ENCODE peak calls at places on chromosomes 12 and 14, in nine cellular contexts. One of them, this sample, is unnamed.

GRCh38 chr14:78606111-78606510 is 435.9 kb downstream of the NRXN3 start:
- DNase-seq in neural progenitor cell: no peak
- DNase-seq in H9: no peak
- DNase-seq in HCT116: no peak
- DNase-seq in cardiac fibroblast: peak
- DNase-seq in stomach: no peak
- DNase-seq in psoas muscle: no peak
- DNase-seq in AG04450: no peak
- DNase-seq in upper lobe of left lung: no peak
- DNase-seq in this sample: peak

GRCh38 chr14:72621387-72622065 is 272.4 kb downstream of the DPF3 start:
- DNase-seq in stomach: no peak
- DNase-seq in psoas muscle: no peak
- DNase-seq in neural progenitor cell: no peak
- DNase-seq in HCT116: no peak
- DNase-seq in H9: no peak
- DNase-seq in upper lobe of left lung: no peak
- DNase-seq in cardiac fibroblast: no peak
- DNase-seq in AG04450: no peak
- DNase-seq in this sample: no peak

GRCh38 chr14:98144964-98145363 is 1127.0 kb downstream of the BCL11B start:
- DNase-seq in AG04450: no peak
- DNase-seq in cardiac fibroblast: no peak
- DNase-seq in H9: no peak
- DNase-seq in upper lobe of left lung: no peak
- DNase-seq in stomach: no peak
- DNase-seq in HCT116: no peak
- DNase-seq in psoas muscle: no peak
- DNase-seq in neural progenitor cell: no peak
- DNase-seq in this sample: no peak

GRCh38 chr12:131729254-131729955 is 18.5 kb downstream of the SFSWAP start:
- DNase-seq in neural progenitor cell: peak
- DNase-seq in HCT116: no peak
- DNase-seq in H9: peak
- DNase-seq in cardiac fibroblast: no peak
- DNase-seq in upper lobe of left lung: no peak
- DNase-seq in stomach: no peak
- DNase-seq in psoas muscle: no peak
- DNase-seq in AG04450: no peak
- DNase-seq in this sample: no peak

GRCh38 chr12:131274906-131275305 is 321.2 kb downstream of the ADGRD1 start:
- DNase-seq in HCT116: no peak
- DNase-seq in stomach: no peak
- DNase-seq in psoas muscle: peak
- DNase-seq in H9: no peak
- DNase-seq in AG04450: no peak
- DNase-seq in cardiac fibroblast: no peak
- DNase-seq in upper lobe of left lung: no peak
- DNase-seq in neural progenitor cell: no peak
- DNase-seq in this sample: no peak

GRCh38 chr12:41684997-41685396 is 459.7 kb downstream of the GXYLT1 start:
- DNase-seq in cardiac fibroblast: no peak
- DNase-seq in stomach: no peak
- DNase-seq in upper lobe of left lung: no peak
- DNase-seq in psoas muscle: no peak
- DNase-seq in neural progenitor cell: no peak
- DNase-seq in HCT116: no peak
- DNase-seq in H9: no peak
- DNase-seq in AG04450: no peak
- DNase-seq in this sample: no peak

GRCh38 chr12:13913371-13913770 is 68.0 kb downstream of the GRIN2B start:
- DNase-seq in cardiac fibroblast: no peak
- DNase-seq in upper lobe of left lung: no peak
- DNase-seq in neural progenitor cell: no peak
- DNase-seq in psoas muscle: no peak
- DNase-seq in HCT116: no peak
- DNase-seq in H9: no peak
- DNase-seq in stomach: no peak
- DNase-seq in AG04450: no peak
- DNase-seq in this sample: no peak

GRCh38 chr12:24902521-24903304 is 46.2 kb downstream of the BCAT1 start:
- DNase-seq in stomach: no peak
- DNase-seq in neural progenitor cell: peak
- DNase-seq in H9: peak
- DNase-seq in upper lobe of left lung: peak
- DNase-seq in AG04450: no peak
- DNase-seq in cardiac fibroblast: peak
- DNase-seq in psoas muscle: peak
- DNase-seq in HCT116: no peak
- DNase-seq in this sample: no peak

GRCh38 chr12:92571844-92572543 is 130.8 kb upstream of the PLEKHG7 start:
- DNase-seq in H9: no peak
- DNase-seq in cardiac fibroblast: peak
- DNase-seq in psoas muscle: peak
- DNase-seq in HCT116: no peak
- DNase-seq in neural progenitor cell: no peak
- DNase-seq in stomach: no peak
- DNase-seq in AG04450: no peak
- DNase-seq in upper lobe of left lung: no peak
- DNase-seq in this sample: no peak

GRCh38 chr12:108955225-108955835 is 65.5 kb downstream of the SVOP start:
- DNase-seq in cardiac fibroblast: peak
- DNase-seq in AG04450: no peak
- DNase-seq in neural progenitor cell: no peak
- DNase-seq in HCT116: no peak
- DNase-seq in stomach: no peak
- DNase-seq in upper lobe of left lung: no peak
- DNase-seq in H9: no peak
- DNase-seq in psoas muscle: peak
- DNase-seq in this sample: no peak

GRCh38 chr12:14833952-14834351 is 9.4 kb downstream of the ART4 start:
- DNase-seq in AG04450: no peak
- DNase-seq in H9: no peak
- DNase-seq in upper lobe of left lung: no peak
- DNase-seq in HCT116: no peak
- DNase-seq in psoas muscle: no peak
- DNase-seq in stomach: no peak
- DNase-seq in cardiac fibroblast: no peak
- DNase-seq in neural progenitor cell: no peak
- DNase-seq in this sample: no peak

GRCh38 chr12:123335490-123335889 is 29.2 kb downstream of the SBNO1 start:
- DNase-seq in stomach: no peak
- DNase-seq in AG04450: no peak
- DNase-seq in cardiac fibroblast: no peak
- DNase-seq in HCT116: no peak
- DNase-seq in H9: no peak
- DNase-seq in neural progenitor cell: no peak
- DNase-seq in upper lobe of left lung: no peak
- DNase-seq in psoas muscle: no peak
- DNase-seq in this sample: no peak

GRCh38 chr14:79568566-79568965 is 642.7 kb downstream of the DIO2 start:
- DNase-seq in upper lobe of left lung: no peak
- DNase-seq in stomach: no peak
- DNase-seq in neural progenitor cell: no peak
- DNase-seq in H9: no peak
- DNase-seq in AG04450: no peak
- DNase-seq in cardiac fibroblast: peak
- DNase-seq in HCT116: no peak
- DNase-seq in psoas muscle: no peak
- DNase-seq in this sample: no peak

GRCh38 chr14:104051092-104051813 is 34.2 kb upstream of the ASPG start:
- DNase-seq in HCT116: no peak
- DNase-seq in stomach: no peak
- DNase-seq in neural progenitor cell: no peak
- DNase-seq in psoas muscle: no peak
- DNase-seq in cardiac fibroblast: no peak
- DNase-seq in upper lobe of left lung: no peak
- DNase-seq in AG04450: no peak
- DNase-seq in H9: no peak
- DNase-seq in this sample: no peak

GRCh38 chr12:57090924-57091632 is 2.2 kb downstream of the NAB2 start:
- DNase-seq in AG04450: no peak
- DNase-seq in neural progenitor cell: no peak
- DNase-seq in H9: no peak
- DNase-seq in stomach: no peak
- DNase-seq in psoas muscle: no peak
- DNase-seq in cardiac fibroblast: no peak
- DNase-seq in HCT116: no peak
- DNase-seq in upper lobe of left lung: peak
- DNase-seq in this sample: no peak

GRCh38 chr14:101478096-101478495 is 83.2 kb upstream of the DIO3 start:
- DNase-seq in HCT116: no peak
- DNase-seq in stomach: peak
- DNase-seq in AG04450: no peak
- DNase-seq in neural progenitor cell: no peak
- DNase-seq in psoas muscle: no peak
- DNase-seq in H9: peak
- DNase-seq in cardiac fibroblast: no peak
- DNase-seq in upper lobe of left lung: no peak
- DNase-seq in this sample: no peak

GRCh38 chr12:114286145-114286544 is 119.8 kb downstream of the TBX5 start:
- DNase-seq in AG04450: no peak
- DNase-seq in neural progenitor cell: peak
- DNase-seq in H9: no peak
- DNase-seq in HCT116: no peak
- DNase-seq in upper lobe of left lung: no peak
- DNase-seq in psoas muscle: no peak
- DNase-seq in cardiac fibroblast: no peak
- DNase-seq in stomach: no peak
- DNase-seq in this sample: no peak

GRCh38 chr12:124332068-124332672 is 37.3 kb downstream of the RFLNA start:
- DNase-seq in cardiac fibroblast: no peak
- DNase-seq in neural progenitor cell: no peak
- DNase-seq in AG04450: no peak
- DNase-seq in H9: peak
- DNase-seq in stomach: no peak
- DNase-seq in HCT116: no peak
- DNase-seq in upper lobe of left lung: peak
- DNase-seq in psoas muscle: no peak
- DNase-seq in this sample: no peak

GRCh38 chr12:65602579-65603295 is 221.5 kb upstream of the HMGA2 start:
- DNase-seq in AG04450: peak
- DNase-seq in psoas muscle: peak
- DNase-seq in HCT116: peak
- DNase-seq in neural progenitor cell: peak
- DNase-seq in H9: peak
- DNase-seq in stomach: peak
- DNase-seq in upper lobe of left lung: peak
- DNase-seq in cardiac fibroblast: peak
- DNase-seq in this sample: peak
- TF ChIP-seq CTCF in AG04450: peak
- TF ChIP-seq CTCF in psoas muscle: peak
- TF ChIP-seq CTCF in HCT116: peak
- TF ChIP-seq CTCF in neural progenitor cell: peak
- TF ChIP-seq CTCF in H9: peak
- TF ChIP-seq CTCF in stomach: peak
- TF ChIP-seq CTCF in upper lobe of left lung: peak
- TF ChIP-seq CTCF in cardiac fibroblast: peak
- TF ChIP-seq CTCF in this sample: peak

GRCh38 chr14:77290705-77291104 is 19.7 kb upstream of the NGB start:
- DNase-seq in H9: no peak
- DNase-seq in HCT116: no peak
- DNase-seq in cardiac fibroblast: no peak
- DNase-seq in psoas muscle: no peak
- DNase-seq in stomach: no peak
- DNase-seq in AG04450: peak
- DNase-seq in neural progenitor cell: no peak
- DNase-seq in upper lobe of left lung: no peak
- DNase-seq in this sample: no peak
- TF ChIP-seq CTCF in H9: peak
- TF ChIP-seq CTCF in HCT116: peak
- TF ChIP-seq CTCF in cardiac fibroblast: no peak
- TF ChIP-seq CTCF in psoas muscle: no peak
- TF ChIP-seq CTCF in stomach: no peak
- TF ChIP-seq CTCF in AG04450: no peak
- TF ChIP-seq CTCF in neural progenitor cell: peak
- TF ChIP-seq CTCF in upper lobe of left lung: no peak
- TF ChIP-seq CTCF in this sample: peak

GRCh38 chr14:66315548-66315947 is 170.6 kb upstream of the CCDC196 start:
- DNase-seq in stomach: no peak
- DNase-seq in HCT116: no peak
- DNase-seq in psoas muscle: no peak
- DNase-seq in cardiac fibroblast: no peak
- DNase-seq in AG04450: no peak
- DNase-seq in H9: peak
- DNase-seq in upper lobe of left lung: no peak
- DNase-seq in neural progenitor cell: peak
- DNase-seq in this sample: no peak
- TF ChIP-seq CTCF in stomach: no peak
- TF ChIP-seq CTCF in HCT116: peak
- TF ChIP-seq CTCF in psoas muscle: no peak
- TF ChIP-seq CTCF in cardiac fibroblast: no peak
- TF ChIP-seq CTCF in AG04450: no peak
- TF ChIP-seq CTCF in H9: peak
- TF ChIP-seq CTCF in upper lobe of left lung: no peak
- TF ChIP-seq CTCF in neural progenitor cell: peak
- TF ChIP-seq CTCF in this sample: no peak

GRCh38 chr12:6937481-6938352 is 5.9 kb upstream of the RNU7-1 start:
- DNase-seq in psoas muscle: peak
- DNase-seq in H9: peak
- DNase-seq in AG04450: peak
- DNase-seq in neural progenitor cell: peak
- DNase-seq in HCT116: peak
- DNase-seq in stomach: peak
- DNase-seq in upper lobe of left lung: peak
- DNase-seq in cardiac fibroblast: peak
- DNase-seq in this sample: no peak

GRCh38 chr12:6936642-6937480 is 6.8 kb upstream of the RNU7-1 start:
- DNase-seq in upper lobe of left lung: peak
- DNase-seq in psoas muscle: peak
- DNase-seq in neural progenitor cell: no peak
- DNase-seq in stomach: no peak
- DNase-seq in cardiac fibroblast: no peak
- DNase-seq in HCT116: no peak
- DNase-seq in AG04450: no peak
- DNase-seq in H9: peak
- DNase-seq in this sample: no peak

GRCh38 chr12:6935551-6936377 is 7.9 kb upstream of the RNU7-1 start:
- DNase-seq in AG04450: no peak
- DNase-seq in psoas muscle: peak
- DNase-seq in neural progenitor cell: no peak
- DNase-seq in cardiac fibroblast: no peak
- DNase-seq in H9: no peak
- DNase-seq in HCT116: no peak
- DNase-seq in upper lobe of left lung: no peak
- DNase-seq in stomach: no peak
- DNase-seq in this sample: no peak

GRCh38 chr12:6935221-6935550 is 7.4 kb downstream of the ATN1 start:
- DNase-seq in neural progenitor cell: no peak
- DNase-seq in HCT116: no peak
- DNase-seq in psoas muscle: no peak
- DNase-seq in AG04450: no peak
- DNase-seq in stomach: no peak
- DNase-seq in cardiac fibroblast: peak
- DNase-seq in upper lobe of left lung: no peak
- DNase-seq in H9: no peak
- DNase-seq in this sample: no peak

DNA sequence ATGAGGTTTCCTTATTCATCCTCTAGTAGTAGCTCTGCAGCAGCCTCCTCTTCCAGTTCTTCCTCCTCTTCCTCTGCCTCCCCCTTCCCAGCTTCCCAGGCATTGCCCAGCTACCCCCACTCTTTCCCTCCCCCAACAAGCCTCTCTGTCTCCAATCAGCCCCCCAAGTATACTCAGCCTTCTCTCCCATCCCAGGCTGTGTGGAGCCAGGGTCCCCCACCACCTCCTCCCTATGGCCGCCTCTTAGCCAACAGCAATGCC is 7.3 kb upstream of the RNU7-1 start:
- DNase-seq in AG04450: no peak
- DNase-seq in upper lobe of left lung: no peak
- DNase-seq in stomach: no peak
- DNase-seq in neural progenitor cell: no peak
- DNase-seq in H9: no peak
- DNase-seq in cardiac fibroblast: no peak
- DNase-seq in psoas muscle: no peak
- DNase-seq in HCT116: no peak
- DNase-seq in this sample: no peak
- TF ChIP-seq CTCF in AG04450: no peak
- TF ChIP-seq CTCF in upper lobe of left lung: no peak
- TF ChIP-seq CTCF in stomach: no peak
- TF ChIP-seq CTCF in neural progenitor cell: no peak
- TF ChIP-seq CTCF in H9: no peak
- TF ChIP-seq CTCF in cardiac fibroblast: no peak
- TF ChIP-seq CTCF in psoas muscle: no peak
- TF ChIP-seq CTCF in HCT116: no peak
- TF ChIP-seq CTCF in this sample: no peak